ENCODE peak calls at places on chromosomes 6 and 20, in six cellular contexts. K, R, N, I, G and H are unnamed samples.

GRCh38 chr20:43189614-43190331 is at the start of gene PTPRT:
- DNase-seq in K (no peak), R (no peak), N (no peak), I (no peak), G (no peak), H (no peak)

GRCh38 chr6:18078875-18079274 is 43.6 kb downstream of the NHLRC1 start:
- DNase-seq in K (no peak), R (no peak), N (no peak), I (no peak), G (no peak), H (no peak)

GRCh38 chr20:45944965-45945677 is 10.6 kb downstream of the PCIF1 start:
- DNase-seq in K (no peak), R (no peak), N (peak), I (no peak), G (no peak), H (no peak)

GRCh38 chr6:106510090-106510970 is 119.0 kb downstream of the RTN4IP1 start:
- DNase-seq in K (peak), R (no peak), N (peak), I (peak), G (no peak), H (no peak)

GRCh38 chr20:40073535-40074111 is 615.4 kb downstream of the MAFB start:
- DNase-seq in K (no peak), R (no peak), N (no peak), I (no peak), G (no peak), H (no peak)

GRCh38 chr20:5482791-5483190 is 166.0 kb upstream of the PROKR2 start:
- DNase-seq in K (peak), R (no peak), N (no peak), I (no peak), G (no peak), H (no peak)

GRCh38 chr6:48111143-48111506 is at the start of gene PTCHD4:
- DNase-seq in K (peak), R (no peak), N (no peak), I (peak), G (peak), H (no peak)

GRCh38 chr6:148980234-148980633 is 233.4 kb downstream of the UST start:
- DNase-seq in K (no peak), R (no peak), N (no peak), I (no peak), G (no peak), H (no peak)

GRCh38 chr6:137767931-137768690 is 98.9 kb upstream of the TNFAIP3 start:
- DNase-seq in K (peak), R (no peak), N (no peak), I (no peak), G (no peak), H (no peak)

GRCh38 chr20:46210672-46211330 is 92.7 kb downstream of the CD40 start:
- DNase-seq in K (no peak), R (no peak), N (no peak), I (no peak), G (no peak), H (no peak)

GRCh38 chr20:43238833-43239232 is 49.1 kb upstream of the PTPRT start:
- DNase-seq in K (no peak), R (no peak), N (no peak), I (peak), G (no peak), H (no peak)

GRCh38 chr6:22300287-22300998 is 3.6 kb upstream of the PRL start:
- DNase-seq in K (no peak), R (no peak), N (no peak), I (no peak), G (no peak), H (no peak)

GRCh38 chr6:97280766-97281165 is 2.2 kb downstream of the MMS22L start:
- DNase-seq in K (no peak), R (no peak), N (no peak), I (no peak), G (no peak), H (no peak)

GRCh38 chr6:30007132-30007764 is 53.8 kb upstream of the POLR1H start:
- DNase-seq in K (no peak), R (no peak), N (peak), I (no peak), G (no peak), H (no peak)

GRCh38 chr6:37287519-37288157 is 29.7 kb upstream of the TMEM217 start:
- DNase-seq in K (no peak), R (no peak), N (no peak), I (no peak), G (no peak), H (no peak)

GRCh38 chr6:158852312-158853071 is 33.3 kb upstream of the EZR start:
- DNase-seq in K (no peak), R (no peak), N (no peak), I (no peak), G (no peak), H (no peak)

GRCh38 chr6:46357591-46357990 is 133.7 kb downstream of the RCAN2 start:
- DNase-seq in K (no peak), R (no peak), N (no peak), I (no peak), G (no peak), H (no peak)

GRCh38 chr6:11921017-11921438 is 91.1 kb upstream of the HIVEP1 start:
- DNase-seq in K (peak), R (peak), N (no peak), I (peak), G (peak), H (peak)

GRCh38 chr20:50625986-50626677 is 65.2 kb downstream of the RIPOR3 start:
- DNase-seq in K (peak), R (no peak), N (no peak), I (no peak), G (no peak), H (no peak)

GRCh38 chr20:17965042-17965697 is 3.4 kb downstream of the SNX5 start:
- DNase-seq in K (no peak), R (no peak), N (no peak), I (no peak), G (no peak), H (no peak)

GRCh38 chr20:58982406-58983114 is 1.5 kb downstream of the NELFCD start:
- DNase-seq in K (no peak), R (peak), N (no peak), I (no peak), G (no peak), H (no peak)

DNA sequence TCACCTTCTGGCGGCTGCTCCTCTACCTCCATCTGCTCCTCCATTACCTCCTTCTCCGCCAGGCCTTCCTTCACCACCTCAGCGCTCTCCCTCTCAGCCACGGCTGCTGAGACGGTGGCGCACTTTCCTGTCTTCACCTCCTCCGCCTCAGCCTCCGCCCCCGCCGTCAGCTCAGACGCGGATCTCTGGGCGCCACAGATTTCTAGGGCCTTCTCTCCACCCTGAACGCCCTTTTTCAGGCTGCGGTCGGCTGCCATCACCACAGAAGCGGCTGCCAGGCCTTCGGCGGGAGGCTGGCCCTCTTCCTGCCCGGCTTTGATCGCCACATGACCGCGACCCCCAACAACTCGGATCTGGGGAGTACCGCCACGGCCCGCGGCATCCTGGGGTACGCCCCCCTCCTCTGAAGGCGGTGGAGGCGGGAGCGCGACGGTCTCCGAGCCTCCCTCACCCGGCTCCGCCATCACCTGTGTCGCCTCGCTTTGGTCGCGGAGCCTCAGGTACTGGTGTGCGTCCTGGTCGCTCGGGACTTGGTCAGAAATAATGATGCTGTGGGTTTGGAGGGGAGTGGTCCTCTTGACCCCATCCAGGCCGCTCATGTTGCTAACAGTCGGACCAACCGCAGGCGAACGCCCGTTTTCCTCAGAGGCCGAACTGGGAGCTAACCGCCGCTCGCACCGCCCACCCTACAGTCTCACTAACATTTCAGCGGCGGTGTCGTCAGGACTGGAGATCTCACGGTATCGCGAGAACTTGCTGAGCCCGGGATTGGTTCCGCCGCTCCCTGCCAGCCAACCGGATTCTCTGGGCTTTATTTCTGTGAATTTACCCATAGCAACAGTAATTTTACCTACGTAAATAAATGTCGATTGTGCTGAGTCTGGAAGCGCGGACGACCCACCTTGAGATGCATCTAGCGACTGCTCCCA is at the start of gene TSPYL1:
- DNase-seq in K (peak), R (peak), N (peak), I (peak), G (peak), H (peak)
- TF ChIP-seq CTCF in K (no peak), R (no peak), N (no peak), I (no peak), G (peak), H (no peak)

GRCh38 chr6:34714663-34715062 is 18.1 kb upstream of the ILRUN start:
- DNase-seq in K (no peak), R (no peak), N (no peak), I (no peak), G (no peak), H (no peak)
- TF ChIP-seq CTCF in K (no peak), R (no peak), N (no peak), I (no peak), G (no peak), H (no peak)

GRCh38 chr6:154154389-154154967 is 115.4 kb downstream of the OPRM1 start:
- DNase-seq in K (peak), R (no peak), N (peak), I (peak), G (peak), H (no peak)
- TF ChIP-seq CTCF in K (peak), R (peak), N (peak), I (peak), G (peak), H (peak)

DNA sequence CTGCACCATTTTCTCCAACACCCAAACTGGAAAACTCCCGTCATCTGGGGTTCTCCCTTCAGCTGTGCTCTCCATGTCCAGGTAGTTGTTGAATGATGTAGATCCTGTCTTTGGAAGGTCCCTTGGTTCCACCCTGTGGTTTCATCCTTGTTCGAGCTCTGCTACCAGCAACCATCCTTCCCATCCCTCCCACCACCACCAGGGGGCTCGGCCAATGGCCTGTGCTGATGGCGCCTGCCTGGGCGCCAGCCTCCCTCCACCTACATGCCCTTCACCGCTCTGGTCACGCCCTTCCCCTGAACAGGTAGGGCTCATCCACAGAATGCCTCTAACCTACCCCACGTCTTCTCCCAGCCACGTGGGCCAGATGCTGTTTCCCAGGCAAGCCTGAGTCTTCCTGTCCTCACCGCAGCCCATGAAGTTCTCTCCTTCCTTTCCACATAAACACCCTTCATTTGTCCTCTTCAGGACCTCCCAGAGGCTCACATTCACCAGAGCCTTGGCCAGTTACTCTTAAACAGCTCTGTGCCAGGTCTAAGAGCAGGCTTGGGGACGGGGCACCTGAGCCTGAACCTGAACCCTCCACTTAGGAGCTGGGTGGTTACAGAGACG is 75.1 kb upstream of the DUSP22 start:
- DNase-seq in K (no peak), R (no peak), N (no peak), I (no peak), G (no peak), H (no peak)
- TF ChIP-seq CTCF in K (peak), R (no peak), N (peak), I (peak), G (peak), H (peak)